ENCODE peak calls at places on chromosomes 7 and 10, in seven cellular contexts. Q is esophagus squamous epithelium, W is kidney, F is hepatocyte, Z is sigmoid colon, P is mammary epithelial cell, B is spleen. G is an unnamed sample.

GRCh38 chr7:80127412-80128150 is 7.0 kb upstream of the GNAI1 start:
- DNase-seq in Q (no peak), W (no peak), F (peak), Z (no peak), P (peak), B (no peak), G (no peak)

GRCh38 chr7:152129682-152130081 is 104.2 kb downstream of the GALNT11 start:
- DNase-seq in Q (no peak), W (no peak), F (no peak), Z (no peak), P (no peak), B (no peak), G (no peak)

GRCh38 chr10:22346087-22346661 is 878 bp downstream of the SPAG6 start:
- DNase-seq in Q (no peak), W (no peak), F (no peak), Z (no peak), P (no peak), B (no peak), G (no peak)

GRCh38 chr10:58479016-58479415 is 33.7 kb upstream of the BICC1 start:
- DNase-seq in Q (no peak), W (no peak), F (no peak), Z (no peak), P (no peak), B (no peak), G (no peak)

GRCh38 chr7:30413864-30414263 is 64.7 kb downstream of the NOD1 start:
- DNase-seq in Q (no peak), W (no peak), F (no peak), Z (no peak), P (no peak), B (no peak), G (no peak)

GRCh38 chr10:123404357-123404756 is 250.2 kb downstream of the BUB3 start:
- DNase-seq in Q (no peak), W (no peak), F (no peak), Z (no peak), P (no peak), B (no peak), G (no peak)

GRCh38 chr7:17844514-17845196 is 95.6 kb downstream of the SNX13 start:
- DNase-seq in Q (no peak), W (no peak), F (no peak), Z (no peak), P (peak), B (no peak), G (no peak)

GRCh38 chr10:76492026-76492425 is 1060.6 kb downstream of the LRMDA start:
- DNase-seq in Q (no peak), W (no peak), F (no peak), Z (no peak), P (peak), B (no peak), G (peak)

GRCh38 chr7:44431091-44431608 is 59.3 kb downstream of the NUDCD3 start:
- DNase-seq in Q (no peak), W (no peak), F (peak), Z (no peak), P (no peak), B (no peak), G (no peak)

GRCh38 chr7:127968547-127968946 is 62.7 kb downstream of the LRRC4 start:
- DNase-seq in Q (no peak), W (no peak), F (no peak), Z (no peak), P (no peak), B (no peak), G (no peak)

GRCh38 chr7:67913604-67914003 is 917.0 kb downstream of the TYW1 start:
- DNase-seq in Q (no peak), W (no peak), F (no peak), Z (no peak), P (no peak), B (no peak), G (no peak)

GRCh38 chr7:68963547-68963946 is 634.7 kb upstream of the AUTS2 start:
- DNase-seq in Q (no peak), W (no peak), F (peak), Z (peak), P (no peak), B (no peak), G (peak)

GRCh38 chr10:17213646-17214349 is 12.3 kb upstream of the TRDMT1 start:
- DNase-seq in Q (no peak), W (no peak), F (no peak), Z (no peak), P (peak), B (no peak), G (peak)

GRCh38 chr10:89158446-89158845 is 48.7 kb downstream of the CH25H start:
- DNase-seq in Q (no peak), W (no peak), F (no peak), Z (no peak), P (peak), B (no peak), G (no peak)

GRCh38 chr10:5219262-5219661 is 22.6 kb downstream of the AKR1C4 start:
- DNase-seq in Q (no peak), W (no peak), F (no peak), Z (no peak), P (no peak), B (no peak), G (no peak)

GRCh38 chr10:21257919-21258318 is 267.6 kb downstream of the SKIDA1 start:
- DNase-seq in Q (no peak), W (no peak), F (no peak), Z (no peak), P (no peak), B (peak), G (peak)

GRCh38 chr7:50782376-50783208 is at the start of gene GRB10:
- DNase-seq in Q (no peak), W (peak), F (peak), Z (peak), P (no peak), B (no peak), G (no peak)

GRCh38 chr10:70596110-70596798 is 6.3 kb downstream of the PRF1 start:
- DNase-seq in Q (no peak), W (no peak), F (peak), Z (no peak), P (no peak), B (no peak), G (no peak)

GRCh38 chr10:87845624-87846377 is 17.5 kb downstream of the KLLN start:
- DNase-seq in Q (no peak), W (no peak), F (peak), Z (no peak), P (peak), B (no peak), G (peak)

GRCh38 chr10:50275650-50276235 is 24.4 kb upstream of the ASAH2 start:
- DNase-seq in Q (no peak), W (no peak), F (peak), Z (no peak), P (peak), B (peak), G (peak)

GRCh38 chr10:14945097-14945496 is 8.8 kb downstream of the DCLRE1C start:
- DNase-seq in Q (no peak), W (no peak), F (no peak), Z (no peak), P (peak), B (no peak), G (no peak)

GRCh38 chr7:33946094-33946699 is 40.9 kb downstream of the BMPER start:
- DNase-seq in Q (no peak), W (no peak), F (no peak), Z (no peak), P (peak), B (no peak), G (no peak)

GRCh38 chr10:116521424-116522305 is 24.1 kb upstream of the PNLIP start:
- DNase-seq in Q (no peak), W (no peak), F (peak), Z (no peak), P (peak), B (no peak), G (peak)

GRCh38 chr7:17301491-17302101 is 3.1 kb downstream of the AHR start:
- DNase-seq in Q (no peak), W (no peak), F (peak), Z (peak), P (peak), B (no peak), G (peak)

GRCh38 chr10:59212399-59212798 is 36.0 kb downstream of the PHYHIPL start:
- DNase-seq in Q (no peak), W (no peak), F (no peak), Z (no peak), P (no peak), B (no peak), G (no peak)

GRCh38 chr10:122348951-122349361 is 25.6 kb upstream of the PLEKHA1 start:
- DNase-seq in Q (no peak), W (peak), F (peak), Z (no peak), P (no peak), B (no peak), G (no peak)

GRCh38 chr10:129949411-129950335 is 14.4 kb downstream of the EBF3 start:
- DNase-seq in Q (no peak), W (peak), F (peak), Z (peak), P (no peak), B (peak), G (no peak)

GRCh38 chr10:60645928-60646433 is 132.3 kb upstream of the CDK1 start:
- DNase-seq in Q (no peak), W (no peak), F (no peak), Z (no peak), P (no peak), B (no peak), G (no peak)

GRCh38 chr10:74863508-74863907 is 37.1 kb downstream of the KAT6B start:
- DNase-seq in Q (no peak), W (no peak), F (no peak), Z (no peak), P (peak), B (no peak), G (no peak)

GRCh38 chr7:23604296-23604640 is 7.1 kb downstream of the CCDC126 start:
- DNase-seq in Q (no peak), W (no peak), F (no peak), Z (no peak), P (no peak), B (no peak), G (no peak)

GRCh38 chr7:16634292-16634738 is 11.2 kb downstream of the ANKMY2 start:
- DNase-seq in Q (no peak), W (no peak), F (no peak), Z (peak), P (no peak), B (no peak), G (no peak)

GRCh38 chr7:79782906-79783305 is 329.4 kb upstream of the MAGI2 start:
- DNase-seq in Q (no peak), W (no peak), F (no peak), Z (no peak), P (no peak), B (no peak), G (no peak)

GRCh38 chr7:87339373-87339897 is 6.0 kb upstream of the CROT start:
- DNase-seq in Q (no peak), W (no peak), F (no peak), Z (no peak), P (no peak), B (no peak), G (no peak)

GRCh38 chr10:132590094-132590751 is 52.6 kb downstream of the INPP5A start:
- DNase-seq in Q (no peak), W (no peak), F (no peak), Z (peak), P (no peak), B (no peak), G (no peak)

GRCh38 chr10:28833313-28833712 is 156.0 kb downstream of the BAMBI start:
- DNase-seq in Q (no peak), W (no peak), F (no peak), Z (no peak), P (no peak), B (no peak), G (no peak)

GRCh38 chr10:43287056-43288007 is 20.5 kb upstream of the RASGEF1A start:
- DNase-seq in Q (no peak), W (peak), F (no peak), Z (no peak), P (peak), B (peak), G (no peak)

GRCh38 chr10:126252884-126253612 is 135.2 kb downstream of the ADAM12 start:
- DNase-seq in Q (no peak), W (no peak), F (peak), Z (no peak), P (peak), B (no peak), G (peak)

GRCh38 chr7:126052229-126052628 is 1122.6 kb upstream of the POT1 start:
- DNase-seq in Q (no peak), W (no peak), F (no peak), Z (no peak), P (no peak), B (no peak), G (no peak)

GRCh38 chr10:29839826-29840515 is 205.2 kb upstream of the SVIL start:
- DNase-seq in Q (no peak), W (no peak), F (peak), Z (peak), P (peak), B (no peak), G (no peak)

GRCh38 chr10:29845166-29845565 is 210.4 kb upstream of the SVIL start:
- DNase-seq in Q (no peak), W (no peak), F (no peak), Z (no peak), P (no peak), B (no peak), G (no peak)

GRCh38 chr10:29840516-29841276 is 205.9 kb upstream of the SVIL start:
- DNase-seq in Q (no peak), W (no peak), F (no peak), Z (peak), P (peak), B (no peak), G (no peak)

GRCh38 chr10:29843143-29843542 is 208.4 kb upstream of the SVIL start:
- DNase-seq in Q (no peak), W (no peak), F (no peak), Z (peak), P (no peak), B (no peak), G (no peak)

DNA sequence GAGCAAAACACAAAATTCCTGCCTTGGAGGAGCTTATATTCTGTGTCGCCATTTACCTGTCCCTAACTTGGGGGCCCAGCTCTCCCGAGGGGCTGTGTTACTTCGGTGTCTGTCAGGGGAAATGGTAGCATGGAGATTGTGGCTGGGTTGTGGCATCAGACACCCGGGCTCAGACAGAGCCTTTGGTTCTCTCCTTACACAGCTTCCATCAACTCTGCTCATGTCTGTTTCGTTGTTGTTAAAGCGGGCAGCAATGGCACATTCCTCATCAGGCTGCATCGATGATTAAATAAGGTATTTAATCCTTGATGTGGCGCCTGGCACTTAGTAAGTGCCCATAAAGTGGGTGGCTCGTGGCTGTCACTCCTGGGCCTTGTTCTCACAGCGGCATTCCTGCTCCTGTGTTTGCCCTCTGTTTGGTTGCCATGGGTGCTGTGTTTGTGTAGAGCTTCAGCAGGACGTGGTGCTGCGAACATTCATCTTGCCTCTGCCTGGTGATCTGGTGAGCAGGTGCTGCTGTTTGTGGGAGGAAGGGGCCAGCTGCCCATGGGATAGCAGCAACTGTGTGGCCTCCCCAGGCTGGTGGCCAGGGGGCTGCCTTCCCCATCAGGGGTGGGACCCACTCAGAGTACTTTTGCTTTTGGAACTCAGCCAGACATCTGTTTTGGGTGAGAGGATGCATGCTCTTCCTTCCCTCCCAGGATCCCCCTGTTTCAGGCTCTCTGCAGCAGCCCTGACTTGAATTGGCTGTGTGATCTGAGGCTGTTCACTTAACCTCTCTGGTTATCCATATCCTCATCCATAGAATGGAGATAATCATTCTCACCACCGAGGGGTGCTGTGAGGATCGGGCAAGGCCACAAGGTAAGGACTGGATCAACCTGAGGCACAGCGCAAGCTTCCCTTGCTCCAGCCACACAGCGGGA is 207.2 kb upstream of the SVIL start:
- DNase-seq in Q (no peak), W (no peak), F (peak), Z (peak), P (no peak), B (no peak), G (peak)
- TF ChIP-seq CTCF in Q (no peak), W (no peak), F (no peak), Z (no peak), P (no peak), B (no peak), G (peak)

DNA sequence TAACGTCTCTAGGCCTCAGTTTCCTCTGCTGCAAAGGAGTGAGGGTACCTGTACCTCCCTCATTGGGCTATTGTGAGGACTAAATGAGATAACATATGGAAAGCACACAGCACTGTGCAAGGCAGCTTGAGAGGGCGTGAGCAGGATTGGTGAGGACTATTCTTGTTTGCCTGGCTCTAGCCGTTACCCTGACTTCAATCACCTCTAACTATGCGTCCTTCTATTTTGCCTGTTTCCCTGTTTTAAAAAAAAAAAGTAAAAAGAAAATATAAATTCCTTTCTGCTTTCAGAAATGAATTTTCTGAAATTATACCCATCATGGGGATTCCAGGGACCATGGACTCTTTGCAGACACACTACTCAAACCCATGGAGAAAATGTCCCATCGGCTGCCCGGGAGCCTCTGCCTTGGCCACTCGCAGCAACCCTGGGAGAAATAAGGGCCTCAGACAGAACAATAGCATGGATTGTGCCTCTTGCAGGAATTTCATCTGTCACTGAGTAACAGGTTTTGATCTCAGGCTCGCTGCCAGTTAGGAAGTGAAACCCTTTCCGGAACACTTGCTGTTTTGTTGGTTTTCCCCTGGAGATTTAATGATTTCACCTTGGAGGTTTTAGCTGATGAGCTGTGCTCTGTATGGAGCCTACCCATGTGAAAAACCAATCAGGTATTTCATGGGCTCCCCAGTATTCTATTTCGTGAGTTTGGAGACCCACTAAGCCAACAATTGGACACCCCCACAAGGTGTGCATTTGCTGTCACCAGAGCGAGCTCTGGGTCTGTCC is 55.6 kb downstream of the STEAP1B start:
- DNase-seq in Q (no peak), W (peak), F (no peak), Z (no peak), P (peak), B (no peak), G (no peak)
- H3K4me3 ChIP-seq in Q (no peak), W (no peak), F (no peak), Z (no peak), P (no peak), B (no peak), G (no peak)

GRCh38 chr7:39565538-39565937 is 666 bp upstream of the YAE1 start:
- DNase-seq in Q (no peak), W (no peak), F (peak), Z (no peak), P (peak), B (no peak), G (no peak)

GRCh38 chr7:39566056-39566921 is at the start of gene YAE1:
- DNase-seq in Q (peak), W (peak), F (peak), Z (peak), P (peak), B (peak), G (peak)

GRCh38 chr7:39567294-39567693 is 1.1 kb downstream of the YAE1 start:
- DNase-seq in Q (no peak), W (no peak), F (no peak), Z (no peak), P (no peak), B (no peak), G (no peak)
- H3K27ac ChIP-seq in Q (no peak), W (no peak), F (no peak), Z (peak), P (peak), B (no peak), G (no peak)

GRCh38 chr7:112556633-112557032 is 75.8 kb downstream of the LSMEM1 start:
- DNase-seq in Q (no peak), W (no peak), F (no peak), Z (no peak), P (peak), B (no peak), G (no peak)

GRCh38 chr7:112550468-112551060 is 69.8 kb downstream of the LSMEM1 start:
- DNase-seq in Q (no peak), W (no peak), F (peak), Z (no peak), P (peak), B (no peak), G (peak)

DNA sequence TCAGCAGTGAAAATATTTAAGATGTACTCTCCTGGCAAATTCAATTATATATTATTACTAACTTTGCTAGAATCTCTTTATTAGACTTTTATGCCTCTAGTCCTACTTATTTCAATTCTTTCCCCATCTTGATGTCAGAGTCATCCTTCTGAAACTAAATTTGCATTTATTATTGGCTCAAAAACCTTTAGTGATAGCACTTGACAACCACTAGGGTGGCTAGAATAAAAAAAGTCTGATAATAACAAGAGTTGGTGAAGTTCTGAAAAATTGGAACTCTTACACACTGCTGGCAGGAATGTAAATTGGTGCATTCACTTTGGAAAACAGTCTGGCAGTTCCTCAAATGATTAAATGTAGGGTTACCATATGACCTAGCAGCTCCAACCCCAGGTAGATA is 73.8 kb downstream of the LSMEM1 start:
- DNase-seq in Q (no peak), W (no peak), F (no peak), Z (no peak), P (no peak), B (no peak), G (no peak)
- TF ChIP-seq CTCF in Q (no peak), W (no peak), F (no peak), Z (no peak), P (no peak), B (no peak), G (peak)

G was measured in brain microvascular endothelial cell.